ENCODE peak calls at places on chromosomes 11 and 22, in five cellular contexts. P is body of pancreas, R is HCT116, V is adrenal gland, M is GM23248. O is an unnamed sample.

GRCh38 chr22:27726344-27726725 is 75.2 kb downstream of the MN1 start:
- DNase-seq in P (no peak), R (no peak), V (no peak), M (no peak), O (no peak)

GRCh38 chr11:12802418-12803085 is 128.3 kb downstream of the TEAD1 start:
- DNase-seq in P (peak; percentile 95), R (peak; percentile 97), V (peak; percentile 62), M (peak; percentile 48), O (peak; percentile 29)

GRCh38 chr11:34478845-34479663 is 34.5 kb downstream of the ELF5 start:
- DNase-seq in P (no peak), R (no peak), V (no peak), M (no peak), O (no peak)

GRCh38 chr22:43826142-43827093 is 14.3 kb upstream of the EFCAB6 start:
- DNase-seq in P (peak; percentile 54), R (no peak), V (peak; percentile 21), M (peak; percentile 89), O (peak; percentile 82)

GRCh38 chr22:25781801-25782200 is 39.8 kb downstream of the MYO18B start:
- DNase-seq in P (no peak), R (no peak), V (no peak), M (no peak), O (no peak)

GRCh38 chr11:57322881-57323467 is 1.8 kb downstream of the TNKS1BP1 start:
- DNase-seq in P (no peak), R (no peak), V (no peak), M (peak; percentile 49), O (no peak)

GRCh38 chr11:21427750-21428149 is 758.4 kb downstream of the NELL1 start:
- DNase-seq in P (no peak), R (no peak), V (no peak), M (no peak), O (no peak)

GRCh38 chr11:67468835-67469811 is at the start of gene TMEM134:
- DNase-seq in P (peak; percentile 95), R (peak; percentile 82), V (peak; percentile 94), M (peak; percentile 97), O (peak; percentile 88)

GRCh38 chr22:41401781-41402648 is 20.3 kb downstream of the TEF start:
- DNase-seq in P (peak; percentile 95), R (no peak), V (peak; percentile 94), M (peak; percentile 82), O (peak; percentile 70)

GRCh38 chr22:19376971-19377370 is 54.6 kb downstream of the HIRA start:
- DNase-seq in P (no peak), R (no peak), V (no peak), M (no peak), O (no peak)

GRCh38 chr11:92329644-92330043 is 105.0 kb downstream of the FAT3 start:
- DNase-seq in P (no peak), R (no peak), V (no peak), M (peak; percentile 45), O (no peak)

GRCh38 chr11:112106070-112106469 is 19.4 kb downstream of the SDHD start:
- DNase-seq in P (no peak), R (no peak), V (no peak), M (no peak), O (no peak)
- H3K4me3 ChIP-seq in P (no peak overlapping the region), R (no peak overlapping the region), V (no peak overlapping the region), M (no peak overlapping the region), O (no peak overlapping the region)

GRCh38 chr22:30906411-30906810 is 62.2 kb downstream of the MORC2 start:
- DNase-seq in P (no peak), R (no peak), V (no peak), M (no peak), O (no peak)
- H3K27me3 ChIP-seq in P (no peaks in the 10 kb centered on the region), R (no peaks in the 10 kb centered on the region), V (no peaks in the 10 kb centered on the region), M (no peaks in the 10 kb centered on the region), O (no peaks in the 10 kb centered on the region)

GRCh38 chr22:38732251-38732815 is 23.5 kb downstream of the SUN2 start:
- DNase-seq in P (peak; percentile 84), R (no peak), V (no peak), M (no peak), O (no peak)
- H3K36me3 ChIP-seq in P (peaks cover 2% of the 10 kb centered on the region), R (peaks cover 39% of the 10 kb centered on the region), V (peaks cover 72% of the 10 kb centered on the region), M (peaks cover 10% of the 10 kb centered on the region), O (peaks cover 59% of the 10 kb centered on the region)

GRCh38 chr11:118442903-118443589 is 6.8 kb downstream of the KMT2A start:
- DNase-seq in P (no peak), R (no peak), V (no peak), M (no peak), O (no peak)
- H3K4me3 ChIP-seq in P (no peak overlapping the region), R (no peak overlapping the region), V (no peak overlapping the region), M (no peak overlapping the region), O (no peak overlapping the region)

DNA sequence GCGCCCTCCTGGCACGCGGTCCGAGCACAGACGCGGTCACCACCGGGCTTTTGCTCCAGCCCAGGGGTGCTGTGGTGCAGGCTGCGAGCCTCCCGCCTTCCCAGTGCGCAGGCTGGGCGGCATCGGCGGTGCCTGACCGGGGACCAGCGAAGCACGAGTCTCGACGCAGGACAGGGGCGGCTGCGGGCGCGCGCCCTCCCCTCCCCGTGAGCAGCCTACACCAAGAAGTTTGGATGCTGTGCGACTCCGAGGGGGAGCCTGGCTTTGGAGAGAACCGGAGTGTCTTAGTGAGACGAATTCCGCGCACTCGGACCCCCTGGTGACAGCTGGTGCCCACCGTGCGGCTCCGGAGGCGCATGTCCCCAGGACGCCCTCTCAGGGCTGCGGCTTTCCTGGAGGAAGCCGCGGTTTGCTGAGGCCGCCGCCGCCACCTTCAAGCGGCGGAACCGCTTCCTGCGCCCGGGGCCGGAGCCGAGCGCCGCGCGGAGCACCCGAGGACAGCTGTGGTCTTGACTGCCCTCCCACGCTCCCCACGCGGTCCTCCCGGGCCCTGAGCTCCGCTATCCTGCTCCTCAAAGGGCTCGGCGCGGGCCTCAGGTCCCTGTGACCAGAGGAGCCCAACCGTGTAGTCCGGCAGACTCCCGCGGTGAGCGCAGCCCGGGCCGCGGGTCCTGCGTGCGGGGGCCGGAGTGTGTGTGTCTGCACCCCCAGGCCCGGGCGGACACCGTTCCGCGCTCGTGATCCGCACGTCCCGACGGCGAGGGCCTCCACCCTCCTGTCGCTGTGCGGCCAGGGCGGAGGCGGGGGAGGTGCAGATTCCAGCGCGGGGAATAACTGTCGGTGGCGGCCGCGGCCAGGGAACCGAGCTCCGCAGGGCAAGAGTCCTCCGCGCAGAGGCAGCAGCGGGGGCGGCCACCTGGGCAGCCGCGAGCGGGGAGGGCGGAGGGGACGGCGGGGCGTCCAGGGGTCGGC is 1.7 kb downstream of the FGF3 start:
- DNase-seq in P (no peak), R (no peak), V (no peak), M (peak; percentile 19), O (peak; percentile 9)
- H3K27me3 ChIP-seq in P (no peaks in the 10 kb centered on the region), R (peaks cover 8% of the 10 kb centered on the region), V (peaks cover 55% of the 10 kb centered on the region), M (peaks cover 52% of the 10 kb centered on the region), O (peaks cover 44% of the 10 kb centered on the region)

DNA sequence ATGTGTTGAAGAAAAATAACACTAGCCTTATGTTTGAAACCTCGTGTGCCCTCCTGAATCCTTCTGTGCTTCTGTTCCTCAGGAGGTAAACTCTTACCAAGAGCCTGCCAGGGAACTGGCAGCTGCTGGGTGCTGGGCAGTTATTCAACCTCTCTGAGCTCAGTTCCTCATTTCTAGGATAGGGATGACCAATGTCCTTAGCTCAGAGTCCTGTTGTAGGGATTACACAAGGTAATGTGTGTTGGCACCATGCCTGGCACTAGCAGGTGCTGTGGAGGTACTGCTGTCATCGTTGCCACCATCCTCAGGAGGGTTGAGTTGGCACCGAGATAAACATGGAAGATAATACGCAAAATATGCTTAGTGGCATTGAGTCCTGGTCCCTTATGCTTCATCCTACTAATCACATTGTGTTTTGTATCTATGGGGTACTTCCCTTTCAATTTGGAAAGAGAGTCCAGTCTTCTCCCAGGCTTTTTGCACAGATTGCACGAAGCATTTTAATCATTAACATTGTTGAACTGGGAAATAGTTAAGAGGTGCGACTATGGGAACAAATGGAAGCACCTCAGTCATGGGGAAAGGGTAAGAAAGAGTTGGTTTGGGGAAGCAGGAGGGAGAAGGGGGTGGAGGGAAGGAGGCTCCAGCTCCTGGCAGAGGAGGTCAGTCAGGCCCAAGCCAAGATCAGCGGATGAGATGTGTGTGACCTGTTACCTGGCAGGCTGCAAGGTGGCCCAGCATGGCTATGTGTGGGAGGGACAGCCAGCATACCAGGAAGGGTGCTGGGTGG is 56.7 kb downstream of the CABIN1 start:
- DNase-seq in P (peak; percentile 73), R (no peak), V (no peak), M (no peak), O (no peak)
- H3K36me3 ChIP-seq in P (no peaks in the 10 kb centered on the region), R (peaks cover 25% of the 10 kb centered on the region), V (peaks cover 50% of the 10 kb centered on the region), M (no peaks in the 10 kb centered on the region), O (peaks cover 14% of the 10 kb centered on the region)

GRCh38 chr22:46079861-46080821 is 70.2 kb upstream of the PPARA start:
- DNase-seq in P (peak; percentile 76), R (no peak), V (peak; percentile 82), M (peak; percentile 96), O (peak; percentile 96)
- H3K4me3 ChIP-seq in P (no peak overlapping the region), R (peak overlapping the region; percentile 64), V (no peak overlapping the region), M (peak overlapping the region; percentile 97), O (peak overlapping the region; percentile 78)